ENCODE peak calls at places on chromosomes 3 and 15, in six cellular contexts. W, R, H, A, K and S are unnamed samples.

GRCh38 chr3:12780776-12781175 is 15.7 kb upstream of the CAND2 start:
- DNase-seq in W (no peak), R (no peak), H (no peak), A (no peak), K (no peak), S (no peak)

GRCh38 chr3:10377148-10377725 is 56.3 kb upstream of the SEC13 start:
- DNase-seq in W (no peak), R (no peak), H (no peak), A (no peak), K (no peak), S (no peak)

GRCh38 chr3:60935709-60936108 is 315.5 kb downstream of the FHIT start:
- DNase-seq in W (no peak), R (no peak), H (peak; percentile 11), A (peak; percentile 61), K (no peak), S (no peak)

GRCh38 chr15:67571643-67572415 is 29.3 kb downstream of the MAP2K5 start:
- DNase-seq in W (no peak), R (no peak), H (no peak), A (no peak), K (no peak), S (no peak)

GRCh38 chr15:89361451-89362202 is 27.0 kb upstream of the POLG start:
- DNase-seq in W (peak; percentile 78), R (no peak), H (peak; percentile 70), A (no peak), K (peak; percentile 70), S (no peak)

GRCh38 chr3:131033480-131034080 is 6.9 kb downstream of the NEK11 start:
- DNase-seq in W (peak; percentile 30), R (peak; percentile 46), H (peak; percentile 69), A (peak; percentile 32), K (peak; percentile 44), S (no peak)

GRCh38 chr3:52291508-52292181 is 4.0 kb downstream of the GLYCTK start:
- DNase-seq in W (no peak), R (peak; percentile 2), H (peak; percentile 39), A (no peak), K (peak; percentile 42), S (no peak)

GRCh38 chr3:102906837-102907236 is 472.0 kb downstream of the ZPLD1 start:
- DNase-seq in W (no peak), R (no peak), H (no peak), A (no peak), K (no peak), S (no peak)

GRCh38 chr3:161559177-161559998 is 62.8 kb downstream of the OTOL1 start:
- DNase-seq in W (peak; percentile 67), R (peak; percentile 60), H (peak; percentile 55), A (peak; percentile 3), K (peak; percentile 7), S (peak; percentile 24)

GRCh38 chr3:177263615-177264365 is 66.5 kb upstream of the TBL1XR1 start:
- DNase-seq in W (no peak), R (no peak), H (peak; percentile 29), A (no peak), K (no peak), S (no peak)

GRCh38 chr3:49554639-49555265 is 475 bp downstream of the BSN start:
- DNase-seq in W (peak; percentile 66), R (no peak), H (peak; percentile 48), A (no peak), K (peak; percentile 51), S (no peak)

GRCh38 chr3:81929697-81930096 is 168.3 kb upstream of the GBE1 start:
- DNase-seq in W (no peak), R (peak; percentile 20), H (no peak), A (no peak), K (no peak), S (no peak)

GRCh38 chr3:146092230-146092629 is 68.8 kb downstream of the PLOD2 start:
- DNase-seq in W (peak; percentile 8), R (no peak), H (no peak), A (no peak), K (peak; percentile 74), S (no peak)

GRCh38 chr15:28885630-28886430 is at the start of gene APBA2:
- DNase-seq in W (peak; percentile 38), R (peak; percentile 11), H (peak; percentile 52), A (no peak), K (peak; percentile 32), S (no peak)

GRCh38 chr3:80338366-80338765 is 570.6 kb upstream of the ROBO1 start:
- DNase-seq in W (no peak), R (no peak), H (peak; percentile 12), A (no peak), K (no peak), S (no peak)

GRCh38 chr15:32656091-32656860 is 14.8 kb downstream of the SCG5 start:
- DNase-seq in W (no peak), R (no peak), H (no peak), A (no peak), K (no peak), S (no peak)

GRCh38 chr3:46609074-46609735 is 3.1 kb upstream of the FAM240A start:
- DNase-seq in W (no peak), R (no peak), H (no peak), A (no peak), K (no peak), S (no peak)

GRCh38 chr15:50786871-50787270 is 21.4 kb upstream of the SPPL2A start:
- DNase-seq in W (no peak), R (no peak), H (no peak), A (no peak), K (no peak), S (no peak)

GRCh38 chr3:108879915-108880314 is 57.3 kb downstream of the TRAT1 start:
- DNase-seq in W (no peak), R (no peak), H (no peak), A (no peak), K (no peak), S (no peak)

GRCh38 chr15:89391685-89392257 is 57.1 kb upstream of the POLG start:
- DNase-seq in W (no peak), R (no peak), H (no peak), A (no peak), K (no peak), S (no peak)

GRCh38 chr15:88419830-88420229 is 47.4 kb downstream of the MRPL46 start:
- DNase-seq in W (no peak), R (no peak), H (no peak), A (no peak), K (no peak), S (no peak)

GRCh38 chr3:143121240-143122088 is 1.9 kb downstream of the CHST2 start:
- DNase-seq in W (peak; percentile 20), R (no peak), H (peak; percentile 78), A (no peak), K (peak; percentile 66), S (no peak)

GRCh38 chr3:150059241-150059640 is 88.5 kb upstream of the PFN2 start:
- DNase-seq in W (no peak), R (no peak), H (no peak), A (no peak), K (no peak), S (no peak)

GRCh38 chr3:13115616-13115910 is 42.3 kb upstream of the IQSEC1 start:
- DNase-seq in W (no peak), R (no peak), H (no peak), A (no peak), K (no peak), S (no peak)

GRCh38 chr3:187750041-187750512 is 4.8 kb upstream of the BCL6 start:
- DNase-seq in W (no peak), R (peak; percentile 89), H (peak; percentile 29), A (no peak), K (peak; percentile 84), S (peak; percentile 88)

GRCh38 chr15:32651229-32651837 is 9.8 kb downstream of the SCG5 start:
- DNase-seq in W (peak; percentile 34), R (peak; percentile 22), H (peak; percentile 80), A (no peak), K (peak; percentile 62), S (no peak)

GRCh38 chr15:41981373-41982132 is 9.2 kb upstream of the EHD4 start:
- DNase-seq in W (no peak), R (no peak), H (no peak), A (no peak), K (no peak), S (no peak)

GRCh38 chr15:63250312-63250965 is 27.0 kb upstream of the APH1B start:
- DNase-seq in W (no peak), R (no peak), H (peak; percentile 88), A (peak; percentile 94), K (no peak), S (no peak)

GRCh38 chr3:183410280-183410679 is 18.1 kb downstream of the MCF2L2 start:
- DNase-seq in W (no peak), R (no peak), H (no peak), A (no peak), K (no peak), S (no peak)

GRCh38 chr15:29141908-29142747 is 127.5 kb downstream of the NSMCE3 start:
- DNase-seq in W (no peak), R (no peak), H (no peak), A (no peak), K (no peak), S (no peak)

GRCh38 chr3:42600958-42601675 is 631 bp downstream of the NKTR start:
- DNase-seq in W (peak; percentile 69), R (peak; percentile 33), H (peak; percentile 70), A (no peak), K (peak; percentile 68), S (peak; percentile 57)

GRCh38 chr3:129315386-129315991 is 36.8 kb downstream of the HMCES start:
- DNase-seq in W (peak; percentile 18), R (no peak), H (peak; percentile 33), A (no peak), K (peak; percentile 26), S (no peak)

GRCh38 chr15:101029971-101030661 is 111.0 kb downstream of the LRRK1 start:
- DNase-seq in W (no peak), R (no peak), H (no peak), A (no peak), K (no peak), S (no peak)

GRCh38 chr3:106452096-106452495 is 583.3 kb upstream of the CBLB start:
- DNase-seq in W (peak; percentile 38), R (no peak), H (peak; percentile 5), A (no peak), K (no peak), S (no peak)

GRCh38 chr15:35657679-35658201 is 111.8 kb upstream of the DPH6 start:
- DNase-seq in W (no peak), R (no peak), H (peak; percentile 59), A (no peak), K (no peak), S (no peak)